ENCODE peak calls at places on chromosome 21, in ten cellular contexts. A is pancreas, T is heart right ventricle, C is tibial artery, V is uterus, O is OCI-LY7, M is sigmoid colon, X is PC-9, W is right atrium auricular region, R is upper lobe of right lung. U is an unnamed sample. For H3K9me3 and H3K4me1, the result is how much of the 10 kb centered on the place peaks cover.

GRCh38 chr21:15895142-15896106 is 165.6 kb downstream of the USP25 start:
- DNase-seq in A (no peak), T (no peak), C (no peak), V (no peak), O (no peak), M (no peak), X (no peak), W (no peak), R (peak), U (no peak)

GRCh38 chr21:15932681-15933200 is 203.0 kb downstream of the USP25 start:
- DNase-seq in A (no peak), T (no peak), C (no peak), V (no peak), O (no peak), M (no peak), X (no peak), W (no peak), R (no peak), U (no peak)

GRCh38 chr21:41045534-41046268 is 122.3 kb upstream of the BACE2 start:
- DNase-seq in A (peak), T (no peak), C (no peak), V (no peak), O (no peak), M (no peak), X (no peak), W (no peak), R (no peak), U (no peak)

GRCh38 chr21:15749868-15750174 is 20.0 kb downstream of the USP25 start:
- DNase-seq in A (no peak), T (no peak), C (no peak), V (no peak), O (no peak), M (no peak), X (no peak), W (no peak), R (no peak), U (no peak)

GRCh38 chr21:43854773-43855633 is 10.0 kb upstream of the AGPAT3 start:
- DNase-seq in A (no peak), T (no peak), C (no peak), V (no peak), O (peak), M (no peak), X (no peak), W (no peak), R (no peak), U (no peak)

GRCh38 chr21:28144089-28144488 is 848.6 kb downstream of the LTN1 start:
- DNase-seq in A (no peak), T (no peak), C (no peak), V (no peak), O (no peak), M (no peak), X (no peak), W (no peak), R (no peak), U (no peak)

GRCh38 chr21:14995695-14996490 is 68.9 kb downstream of the NRIP1 start:
- DNase-seq in A (no peak), T (peak), C (no peak), V (no peak), O (no peak), M (no peak), X (no peak), W (no peak), R (no peak), U (no peak)

GRCh38 chr21:14541840-14542495 is 4.1 kb downstream of the SAMSN1 start:
- DNase-seq in A (no peak), T (no peak), C (no peak), V (no peak), O (no peak), M (no peak), X (no peak), W (no peak), R (no peak), U (no peak)

GRCh38 chr21:17780539-17780938 is 38.6 kb downstream of the C21orf91 start:
- DNase-seq in A (no peak), T (no peak), C (no peak), V (no peak), O (peak), M (no peak), X (no peak), W (no peak), R (no peak), U (no peak)

GRCh38 chr21:17758703-17759102 is 60.5 kb downstream of the C21orf91 start:
- DNase-seq in A (no peak), T (no peak), C (no peak), V (no peak), O (no peak), M (no peak), X (no peak), W (no peak), R (no peak), U (no peak)

GRCh38 chr21:21468003-21468402 is 469.8 kb downstream of the NCAM2 start:
- DNase-seq in A (no peak), T (no peak), C (no peak), V (no peak), O (no peak), M (no peak), X (no peak), W (no peak), R (no peak), U (no peak)

GRCh38 chr21:17119466-17120297 is 393.2 kb upstream of the CXADR start:
- DNase-seq in A (no peak), T (no peak), C (no peak), V (no peak), O (no peak), M (no peak), X (no peak), W (no peak), R (no peak), U (no peak)

GRCh38 chr21:15005391-15005790 is 59.4 kb downstream of the NRIP1 start:
- DNase-seq in A (no peak), T (no peak), C (no peak), V (no peak), O (no peak), M (no peak), X (no peak), W (no peak), R (no peak), U (peak)

GRCh38 chr21:43881918-43882317 is 16.9 kb downstream of the AGPAT3 start:
- DNase-seq in A (no peak), T (no peak), C (peak), V (no peak), O (no peak), M (no peak), X (no peak), W (no peak), R (peak), U (no peak)

GRCh38 chr21:44089001-44089911 is 17.9 kb upstream of the PWP2 start:
- DNase-seq in A (no peak), T (no peak), C (peak), V (no peak), O (peak), M (peak), X (no peak), W (no peak), R (peak), U (no peak)

GRCh38 chr21:42188663-42189062 is 30.3 kb upstream of the ABCG1 start:
- DNase-seq in A (no peak), T (no peak), C (no peak), V (no peak), O (peak), M (no peak), X (no peak), W (peak), R (no peak), U (no peak)

GRCh38 chr21:31873696-31874599 is 1.1 kb downstream of the HUNK start:
- DNase-seq in A (peak), T (no peak), C (no peak), V (peak), O (peak), M (peak), X (no peak), W (no peak), R (peak), U (peak)

GRCh38 chr21:38228115-38228514 is 28.7 kb upstream of the KCNJ15 start:
- DNase-seq in A (no peak), T (no peak), C (no peak), V (no peak), O (no peak), M (no peak), X (no peak), W (no peak), R (no peak), U (no peak)
- H3K9me3 ChIP-seq in A (under half), T (half or more), C (under half), V (under half), O (under half), M (under half), X (under half), W (under half), R (under half), U (under half)

DNA sequence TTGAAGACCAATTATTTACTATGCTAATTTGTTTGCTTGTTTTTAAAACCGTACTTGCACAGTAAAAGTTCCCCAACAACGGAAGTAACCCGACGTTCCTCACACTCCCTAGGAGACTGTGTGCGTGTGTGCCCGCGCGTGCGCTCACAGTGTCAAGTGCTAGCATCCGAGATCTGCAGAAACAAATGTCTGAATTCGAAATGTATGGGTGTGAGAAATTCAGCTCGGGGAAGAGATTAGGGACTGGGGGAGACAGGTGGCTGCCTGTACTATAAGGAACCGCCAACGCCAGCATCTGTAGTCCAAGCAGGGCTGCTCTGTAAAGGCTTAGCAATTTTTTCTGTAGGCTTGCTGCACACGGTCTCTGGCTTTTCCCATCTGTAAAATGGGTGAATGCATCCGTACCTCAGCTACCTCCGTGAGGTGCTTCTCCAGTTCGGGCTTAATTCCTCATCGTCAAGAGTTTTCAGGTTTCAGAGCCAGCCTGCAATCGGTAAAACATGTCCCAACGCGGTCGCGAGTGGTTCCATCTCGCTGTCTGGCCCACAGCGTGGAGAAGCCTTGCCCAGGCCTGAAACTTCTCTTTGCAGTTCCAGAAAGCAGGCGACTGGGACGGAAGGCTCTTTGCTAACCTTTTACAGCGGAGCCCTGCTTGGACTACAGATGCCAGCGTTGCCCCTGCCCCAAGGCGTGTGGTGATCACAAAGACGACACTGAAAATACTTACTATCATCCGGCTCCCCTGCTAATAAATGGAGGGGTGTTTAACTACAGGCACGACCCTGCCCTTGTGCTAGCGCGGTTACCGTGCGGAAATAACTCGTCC is 1.2 kb upstream of the OLIG2 start:
- DNase-seq in A (no peak), T (no peak), C (no peak), V (no peak), O (no peak), M (no peak), X (no peak), W (no peak), R (no peak), U (no peak)
- H3K4me1 ChIP-seq in A (under half), T (under half), C (half or more), V (under half), O (under half), M (half or more), X (under half), W (under half), R (under half), U (under half)

GRCh38 chr21:38879912-38880577 is 74.3 kb downstream of the ETS2 start:
- DNase-seq in A (no peak), T (no peak), C (no peak), V (no peak), O (no peak), M (no peak), X (no peak), W (no peak), R (no peak), U (no peak)
- H3K27ac ChIP-seq in A (no peak), T (no peak), C (no peak), V (no peak), O (no peak), M (no peak), X (no peak), W (no peak), R (no peak), U (no peak)

DNA sequence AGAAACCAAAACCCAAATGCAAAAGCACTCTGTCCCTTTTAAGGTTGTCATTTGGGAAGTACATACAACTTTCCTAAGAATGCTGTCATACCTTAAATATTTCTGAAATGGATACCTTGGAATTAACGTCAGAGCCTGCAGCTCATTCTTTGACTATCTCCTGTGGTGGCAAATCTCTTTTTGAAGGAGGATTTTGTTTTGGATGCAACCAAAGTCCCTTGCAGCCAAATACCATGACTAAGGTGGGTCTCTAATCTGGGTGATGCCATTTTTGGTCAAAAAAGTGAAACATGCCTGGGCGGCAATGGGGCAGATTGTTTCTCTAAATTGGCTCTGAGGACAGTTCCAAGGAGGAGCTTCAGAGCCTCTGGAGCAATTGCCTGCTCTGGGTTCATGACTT is 25.3 kb downstream of the ADAMTS1 start:
- DNase-seq in A (no peak), T (no peak), C (no peak), V (no peak), O (no peak), M (no peak), X (no peak), W (no peak), R (no peak), U (no peak)
- H3K9me3 ChIP-seq in A (under half), T (under half), C (under half), V (under half), O (under half), M (under half), X (under half), W (under half), R (under half), U (under half)

DNA sequence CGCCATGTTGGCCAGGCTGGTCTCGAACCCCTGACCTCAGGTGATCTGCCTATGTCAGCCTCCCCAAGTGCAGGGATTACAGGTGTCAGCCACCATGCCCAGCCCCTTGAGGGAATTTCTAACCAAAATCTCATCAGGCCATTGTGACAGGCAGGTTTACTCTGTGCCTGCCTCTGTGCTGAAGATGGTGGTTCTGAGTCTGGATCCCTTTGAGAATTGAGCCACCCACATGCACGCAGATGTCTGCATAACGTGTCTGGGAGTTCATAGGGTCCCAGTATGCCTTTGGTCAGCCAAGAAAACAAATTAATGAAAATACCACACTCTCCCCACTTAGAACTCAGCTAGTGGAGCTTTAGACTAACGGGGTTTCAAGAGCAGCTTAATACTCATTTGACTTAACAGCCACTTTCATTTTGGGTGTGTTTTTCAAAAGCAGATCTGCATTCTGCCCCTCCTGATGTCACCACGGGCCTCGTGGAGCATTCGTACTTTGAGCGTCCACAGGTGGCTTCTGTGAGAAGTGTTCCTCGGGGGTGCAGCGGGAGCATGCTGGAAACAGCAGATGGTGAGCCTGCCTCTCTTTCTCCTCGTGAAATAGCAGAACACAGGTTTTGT is 45.3 kb downstream of the DIP2A start:
- DNase-seq in A (no peak), T (no peak), C (no peak), V (no peak), O (no peak), M (no peak), X (no peak), W (no peak), R (no peak), U (no peak)
- H3K4me1 ChIP-seq in A (under half), T (under half), C (under half), V (under half), O (under half), M (under half), X (under half), W (under half), R (under half), U (under half)

GRCh38 chr21:45226540-45227326 is 61.0 kb downstream of the POFUT2 start:
- DNase-seq in A (no peak), T (no peak), C (no peak), V (no peak), O (no peak), M (no peak), X (no peak), W (no peak), R (no peak), U (no peak)
- H3K27ac ChIP-seq in A (no peak), T (no peak), C (no peak), V (no peak), O (no peak), M (no peak), X (no peak), W (no peak), R (no peak), U (no peak)

DNA sequence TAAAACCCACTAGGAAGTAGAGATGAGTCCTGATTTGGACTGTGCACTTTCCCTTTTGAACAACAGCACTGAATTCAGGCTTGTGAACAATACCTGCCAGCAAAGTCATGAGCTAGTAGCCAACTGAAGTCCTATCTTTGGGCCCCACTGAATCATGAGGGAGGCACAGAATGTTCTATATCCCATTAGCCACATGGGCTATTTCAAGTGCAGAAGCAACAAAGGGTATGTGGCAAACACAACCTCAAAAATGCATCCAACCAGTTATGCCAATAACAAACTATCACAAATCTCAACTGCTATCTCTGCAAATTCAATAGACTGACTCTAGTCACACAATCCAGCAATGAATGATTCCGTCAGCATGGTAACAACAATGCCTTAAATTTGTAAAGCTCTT is 276.0 kb downstream of the MRPL39 start:
- DNase-seq in A (no peak), T (no peak), C (no peak), V (no peak), O (no peak), M (no peak), X (no peak), W (no peak), R (no peak), U (no peak)
- H3K9me3 ChIP-seq in A (under half), T (under half), C (under half), V (under half), O (under half), M (under half), X (under half), W (under half), R (under half), U (under half)

GRCh38 chr21:25776440-25776839 is 41.7 kb downstream of the GABPA start:
- DNase-seq in A (no peak), T (no peak), C (no peak), V (no peak), O (no peak), M (no peak), X (no peak), W (no peak), R (no peak), U (no peak)
- H3K4me1 ChIP-seq in A (under half), T (under half), C (under half), V (under half), O (under half), M (under half), X (under half), W (under half), R (under half), U (under half)

U was measured in ovary.